ENCODE peak calls at places on chromosomes 13 and 19, in ten cellular contexts. V, C, I, A, T, Y, Z, L, X and H are unnamed samples.

GRCh38 chr19:46416077-46416709 is 2.8 kb upstream of the CCDC8 start:
- DNase-seq in V (peak), C (no peak), I (no peak), A (peak), T (peak), Y (peak), Z (peak), L (peak), X (peak), H (no peak)

GRCh38 chr19:29404015-29404414 is 121.8 kb upstream of the VSTM2B start:
- DNase-seq in V (no peak), C (no peak), I (no peak), A (no peak), T (no peak), Y (no peak), Z (no peak), L (no peak), X (no peak), H (no peak)

GRCh38 chr19:50317115-50317514 is 12.1 kb downstream of the KCNC3 start:
- DNase-seq in V (no peak), C (no peak), I (no peak), A (no peak), T (no peak), Y (no peak), Z (no peak), L (no peak), X (no peak), H (no peak)

GRCh38 chr13:31444266-31444862 is 244.6 kb downstream of the B3GLCT start:
- DNase-seq in V (no peak), C (no peak), I (no peak), A (no peak), T (no peak), Y (no peak), Z (peak), L (no peak), X (no peak), H (no peak)

GRCh38 chr13:39159393-39159792 is 121.1 kb downstream of the NHLRC3 start:
- DNase-seq in V (no peak), C (no peak), I (no peak), A (no peak), T (no peak), Y (no peak), Z (no peak), L (no peak), X (peak), H (no peak)

GRCh38 chr19:11382898-11383705 is 1.0 kb downstream of the EPOR start:
- DNase-seq in V (peak), C (peak), I (no peak), A (peak), T (peak), Y (peak), Z (peak), L (no peak), X (no peak), H (no peak)

GRCh38 chr19:10766681-10767201 is 48.9 kb downstream of the DNM2 start:
- DNase-seq in V (peak), C (no peak), I (no peak), A (no peak), T (peak), Y (no peak), Z (peak), L (no peak), X (no peak), H (no peak)

GRCh38 chr19:34985249-34986022 is 14.7 kb upstream of the GRAMD1A start:
- DNase-seq in V (peak), C (no peak), I (no peak), A (peak), T (peak), Y (no peak), Z (peak), L (peak), X (no peak), H (no peak)

GRCh38 chr13:95723428-95723827 is 46.5 kb downstream of the DNAJC3 start:
- DNase-seq in V (no peak), C (no peak), I (no peak), A (no peak), T (no peak), Y (no peak), Z (no peak), L (no peak), X (no peak), H (peak)

GRCh38 chr19:18223860-18224524 is 2.2 kb downstream of the PDE4C start:
- DNase-seq in V (peak), C (no peak), I (no peak), A (peak), T (no peak), Y (no peak), Z (peak), L (no peak), X (peak), H (no peak)

GRCh38 chr13:34926513-34926912 is 15.6 kb upstream of the NBEA start:
- DNase-seq in V (no peak), C (no peak), I (no peak), A (no peak), T (no peak), Y (no peak), Z (no peak), L (no peak), X (no peak), H (peak)

GRCh38 chr13:48559638-48560320 is 26.9 kb upstream of the RCBTB2 start:
- DNase-seq in V (no peak), C (no peak), I (no peak), A (no peak), T (no peak), Y (no peak), Z (no peak), L (no peak), X (no peak), H (no peak)

GRCh38 chr13:48563611-48564010 is 30.7 kb upstream of the RCBTB2 start:
- DNase-seq in V (no peak), C (no peak), I (no peak), A (no peak), T (no peak), Y (no peak), Z (no peak), L (no peak), X (no peak), H (no peak)

GRCh38 chr13:48562296-48563066 is 29.6 kb upstream of the RCBTB2 start:
- DNase-seq in V (no peak), C (no peak), I (no peak), A (peak), T (no peak), Y (no peak), Z (no peak), L (no peak), X (no peak), H (peak)

GRCh38 chr13:48560657-48561337 is 27.9 kb upstream of the RCBTB2 start:
- DNase-seq in V (no peak), C (no peak), I (no peak), A (no peak), T (no peak), Y (no peak), Z (no peak), L (no peak), X (no peak), H (no peak)

GRCh38 chr13:48561461-48562224 is 28.8 kb upstream of the RCBTB2 start:
- DNase-seq in V (no peak), C (no peak), I (no peak), A (no peak), T (no peak), Y (no peak), Z (no peak), L (no peak), X (no peak), H (peak)
- H3K4me3 ChIP-seq in V (no peak), C (peak), I (no peak), A (no peak), T (no peak), Y (no peak), Z (no peak), L (no peak), X (no peak), H (peak)

GRCh38 chr19:20359933-20360720 is 193.1 kb downstream of the ZNF486 start:
- DNase-seq in V (peak), C (no peak), I (no peak), A (no peak), T (no peak), Y (no peak), Z (no peak), L (peak), X (no peak), H (no peak)
- H3K4me3 ChIP-seq in V (no peak), C (no peak), I (no peak), A (no peak), T (no peak), Y (no peak), Z (no peak), L (no peak), X (no peak), H (no peak)

GRCh38 chr19:13847033-13847899 is 29.7 kb upstream of the NANOS3 start:
- DNase-seq in V (peak), C (peak), I (peak), A (peak), T (peak), Y (no peak), Z (peak), L (peak), X (peak), H (peak)
- H3K4me3 ChIP-seq in V (no peak), C (peak), I (peak), A (peak), T (peak), Y (peak), Z (peak), L (peak), X (peak), H (peak)

GRCh38 chr13:20772401-20773131 is 1.2 kb downstream of the EEF1AKMT1 start:
- DNase-seq in V (no peak), C (no peak), I (no peak), A (no peak), T (no peak), Y (no peak), Z (no peak), L (no peak), X (no peak), H (no peak)
- H3K4me3 ChIP-seq in V (no peak), C (peak), I (peak), A (peak), T (peak), Y (peak), Z (peak), L (peak), X (peak), H (peak)

DNA sequence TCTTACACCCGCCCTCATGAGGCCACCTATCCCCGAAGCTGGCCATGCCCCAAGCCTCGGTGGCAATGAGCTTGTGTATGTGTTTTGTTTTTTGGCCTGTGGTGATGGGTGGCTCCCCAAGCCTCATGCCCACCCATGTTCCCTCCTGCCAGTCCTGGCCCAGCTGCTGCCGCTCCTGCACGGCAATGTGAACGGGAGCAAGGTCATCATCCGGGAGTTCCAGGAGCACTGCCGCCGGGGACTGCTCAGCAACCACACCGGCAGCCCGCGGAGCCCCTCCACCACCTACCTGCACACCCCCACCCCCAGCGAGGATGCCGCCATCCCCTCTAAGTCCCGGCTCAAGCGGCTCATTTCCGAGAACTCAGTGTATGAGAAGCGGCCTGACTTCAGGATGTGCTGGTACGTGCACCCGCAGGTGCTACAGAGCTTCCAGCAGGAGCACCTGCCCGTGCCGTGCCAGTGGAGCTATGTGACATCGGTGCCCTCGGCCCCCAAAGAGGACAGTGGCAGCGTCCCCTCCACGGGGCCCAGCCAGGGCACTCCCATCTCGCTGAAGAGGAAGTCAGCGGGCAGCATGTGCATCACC is 24.6 kb downstream of the UBXN6 start:
- DNase-seq in V (no peak), C (no peak), I (no peak), A (no peak), T (no peak), Y (no peak), Z (no peak), L (no peak), X (no peak), H (no peak)
- H3K4me3 ChIP-seq in V (no peak), C (no peak), I (no peak), A (no peak), T (no peak), Y (no peak), Z (no peak), L (no peak), X (no peak), H (no peak)

GRCh38 chr19:1901940-1902404 is 3.2 kb upstream of the ADAT3 start:
- DNase-seq in V (peak), C (no peak), I (no peak), A (no peak), T (peak), Y (no peak), Z (peak), L (no peak), X (no peak), H (no peak)
- H3K4me3 ChIP-seq in V (no peak), C (no peak), I (no peak), A (no peak), T (no peak), Y (no peak), Z (no peak), L (no peak), X (no peak), H (no peak)